ENCODE peak calls at places on chromosomes 16 and 17, in seven cellular contexts. L is heart right ventricle; Y is NCI-H187; N is stimulated activated CD4-positive, alpha-beta T cell treated with anti-CD3 and anti-CD28 coated beads, Interleukin-12 subunit alpha, Interleukin-12 subunit beta, amount 100 ng/mL, for 24 hours; E is DMS153; T is NT2/D1; D is NCI-H1436 treated with DMSO at 0.1 percent for 48 hours. A is an unnamed sample.

GRCh38 chr17:58205936-58206335 is 13.1 kb downstream of the MKS1 start:
- DNase-seq in L (no peak), Y (no peak), N (no peak), E (no peak), T (no peak), D (no peak), A (no peak)

GRCh38 chr17:17155568-17155967 is 50.6 kb downstream of the PLD6 start:
- DNase-seq in L (no peak), Y (no peak), N (no peak), E (no peak), T (no peak), D (no peak), A (no peak)

GRCh38 chr17:57549468-57549867 is 195.6 kb downstream of the CCDC182 start:
- DNase-seq in L (no peak), Y (no peak), N (no peak), E (no peak), T (no peak), D (no peak), A (no peak)

GRCh38 chr17:45246861-45247428 is 14.9 kb downstream of the SPATA32 start:
- DNase-seq in L (no peak), Y (no peak), N (no peak), E (no peak), T (no peak), D (no peak), A (no peak)

GRCh38 chr16:25155553-25156460 is 44.3 kb downstream of the LCMT1 start:
- DNase-seq in L (no peak), Y (no peak), N (peak), E (no peak), T (no peak), D (no peak), A (no peak)

GRCh38 chr16:85249830-85250455 is 137.7 kb upstream of the CIBAR2 start:
- DNase-seq in L (no peak), Y (no peak), N (no peak), E (no peak), T (no peak), D (no peak), A (no peak)

GRCh38 chr17:9837551-9838471 is 12.1 kb downstream of the GLP2R start:
- DNase-seq in L (peak), Y (no peak), N (no peak), E (no peak), T (no peak), D (no peak), A (no peak)

GRCh38 chr16:9885876-9886275 is 296.4 kb downstream of the GRIN2A start:
- DNase-seq in L (no peak), Y (no peak), N (no peak), E (no peak), T (no peak), D (no peak), A (no peak)

GRCh38 chr17:48678141-48678971 is 44.0 kb downstream of the PRAC1 start:
- DNase-seq in L (peak), Y (peak), N (peak), E (peak), T (peak), D (no peak), A (peak)

GRCh38 chr17:47989700-47990099 is 18.8 kb downstream of the CDK5RAP3 start:
- DNase-seq in L (no peak), Y (no peak), N (no peak), E (no peak), T (no peak), D (no peak), A (no peak)

GRCh38 chr16:67948015-67948414 is 4.1 kb upstream of the LCAT start:
- DNase-seq in L (no peak), Y (no peak), N (no peak), E (no peak), T (no peak), D (no peak), A (no peak)